ENCODE peak calls at places on chromosomes 13 and 19, in five cellular contexts. One of them, this sample, is unnamed.

GRCh38 chr13:26037302-26037701 is 14.5 kb downstream of the SHISA2 start:
- DNase-seq in H9: peak; percentile 85
- DNase-seq in neuronal stem cell: peak; percentile 39
- DNase-seq in IMR-90: no peak
- DNase-seq in H1: peak; percentile 69
- DNase-seq in this sample: no peak

GRCh38 chr19:47511128-47511517 is 3.7 kb downstream of the NAPA start:
- DNase-seq in H9: no peak
- DNase-seq in neuronal stem cell: no peak
- DNase-seq in IMR-90: no peak
- DNase-seq in H1: no peak
- DNase-seq in this sample: no peak

GRCh38 chr19:58181902-58182576 is 822 bp upstream of the ZNF274 start:
- DNase-seq in H9: peak; percentile 75
- DNase-seq in neuronal stem cell: no peak
- DNase-seq in IMR-90: no peak
- DNase-seq in H1: no peak
- DNase-seq in this sample: peak; percentile 35

GRCh38 chr19:13007292-13008045 is 12.2 kb downstream of the NFIX start:
- DNase-seq in H9: no peak
- DNase-seq in neuronal stem cell: no peak
- DNase-seq in IMR-90: no peak
- DNase-seq in H1: no peak
- DNase-seq in this sample: no peak

GRCh38 chr19:4577020-4577782 is 17.7 kb upstream of the SEMA6B start:
- DNase-seq in H9: peak; percentile 57
- DNase-seq in neuronal stem cell: no peak
- DNase-seq in IMR-90: no peak
- DNase-seq in H1: no peak
- DNase-seq in this sample: peak; percentile 33

GRCh38 chr19:1401138-1401888 is at the start of gene GAMT:
- DNase-seq in H9: no peak
- DNase-seq in neuronal stem cell: peak; percentile 46
- DNase-seq in IMR-90: no peak
- DNase-seq in H1: no peak
- DNase-seq in this sample: peak; percentile 36

GRCh38 chr13:52706074-52706473 is 33.5 kb downstream of the CNMD start:
- DNase-seq in H9: no peak
- DNase-seq in neuronal stem cell: no peak
- DNase-seq in IMR-90: no peak
- DNase-seq in H1: no peak
- DNase-seq in this sample: no peak

GRCh38 chr19:45769821-45770191 is 754 bp upstream of the SIX5 start:
- DNase-seq in H9: no peak
- DNase-seq in neuronal stem cell: no peak
- DNase-seq in IMR-90: peak; percentile 38
- DNase-seq in H1: no peak
- DNase-seq in this sample: peak; percentile 68

GRCh38 chr13:74741732-74742131 is 607.5 kb upstream of the KLF12 start:
- DNase-seq in H9: no peak
- DNase-seq in neuronal stem cell: no peak
- DNase-seq in IMR-90: no peak
- DNase-seq in H1: no peak
- DNase-seq in this sample: no peak

GRCh38 chr13:21150013-21150412 is 26.3 kb downstream of the SKA3 start:
- DNase-seq in H9: no peak
- DNase-seq in neuronal stem cell: no peak
- DNase-seq in IMR-90: no peak
- DNase-seq in H1: no peak
- DNase-seq in this sample: peak; percentile 31

GRCh38 chr13:103471896-103472295 is 405.7 kb upstream of the SLC10A2 start:
- DNase-seq in H9: peak; percentile 48
- DNase-seq in neuronal stem cell: no peak
- DNase-seq in IMR-90: no peak
- DNase-seq in H1: peak; percentile 5
- DNase-seq in this sample: no peak

GRCh38 chr13:44818428-44818827 is 170.8 kb downstream of the NUFIP1 start:
- DNase-seq in H9: peak; percentile 53
- DNase-seq in neuronal stem cell: peak; percentile 30
- DNase-seq in IMR-90: peak; percentile 43
- DNase-seq in H1: no peak
- DNase-seq in this sample: peak; percentile 43

GRCh38 chr19:10270616-10271394 is at the start of gene ICAM1:
- DNase-seq in H9: peak; percentile 88
- DNase-seq in neuronal stem cell: no peak
- DNase-seq in IMR-90: peak; percentile 66
- DNase-seq in H1: no peak
- DNase-seq in this sample: peak; percentile 94

GRCh38 chr13:92362717-92363116 is 863.9 kb upstream of the GPC6 start:
- DNase-seq in H9: no peak
- DNase-seq in neuronal stem cell: no peak
- DNase-seq in IMR-90: peak; percentile 7
- DNase-seq in H1: no peak
- DNase-seq in this sample: peak; percentile 19

GRCh38 chr13:73274147-73274546 is 215.3 kb downstream of the KLF5 start:
- DNase-seq in H9: no peak
- DNase-seq in neuronal stem cell: no peak
- DNase-seq in IMR-90: peak; percentile 27
- DNase-seq in H1: no peak
- DNase-seq in this sample: no peak

GRCh38 chr13:107367258-107367657 is 799.3 kb upstream of the ARGLU1 start:
- DNase-seq in H9: no peak
- DNase-seq in neuronal stem cell: no peak
- DNase-seq in IMR-90: peak; percentile 58
- DNase-seq in H1: no peak
- DNase-seq in this sample: peak; percentile 60

GRCh38 chr13:108070925-108071324 is 144.4 kb downstream of the LIG4 start:
- DNase-seq in H9: no peak
- DNase-seq in neuronal stem cell: no peak
- DNase-seq in IMR-90: no peak
- DNase-seq in H1: no peak
- DNase-seq in this sample: no peak

GRCh38 chr13:27043013-27043412 is 128.6 kb downstream of the USP12 start:
- DNase-seq in H9: no peak
- DNase-seq in neuronal stem cell: no peak
- DNase-seq in IMR-90: peak; percentile 98
- DNase-seq in H1: peak; percentile 19
- DNase-seq in this sample: peak; percentile 98

GRCh38 chr19:2043269-2043641 is 7.8 kb downstream of the MKNK2 start:
- DNase-seq in H9: no peak
- DNase-seq in neuronal stem cell: no peak
- DNase-seq in IMR-90: no peak
- DNase-seq in H1: no peak
- DNase-seq in this sample: no peak

GRCh38 chr19:47267350-47267759 is 7.3 kb upstream of the INAFM1 start:
- DNase-seq in H9: no peak
- DNase-seq in neuronal stem cell: no peak
- DNase-seq in IMR-90: no peak
- DNase-seq in H1: no peak
- DNase-seq in this sample: no peak

GRCh38 chr13:111317571-111318360 is 2.7 kb upstream of the TEX29 start:
- DNase-seq in H9: no peak
- DNase-seq in neuronal stem cell: no peak
- DNase-seq in IMR-90: no peak
- DNase-seq in H1: no peak
- DNase-seq in this sample: no peak

GRCh38 chr13:73714522-73714921 is 419.7 kb downstream of the KLF12 start:
- DNase-seq in H9: no peak
- DNase-seq in neuronal stem cell: no peak
- DNase-seq in IMR-90: no peak
- DNase-seq in H1: no peak
- DNase-seq in this sample: no peak

GRCh38 chr19:5526691-5527090 is 41.1 kb downstream of the TINCR start:
- DNase-seq in H9: no peak
- DNase-seq in neuronal stem cell: no peak
- DNase-seq in IMR-90: no peak
- DNase-seq in H1: no peak
- DNase-seq in this sample: no peak

GRCh38 chr19:21323000-21323399 is 6.2 kb downstream of the ZNF708 start:
- DNase-seq in H9: no peak
- DNase-seq in neuronal stem cell: no peak
- DNase-seq in IMR-90: no peak
- DNase-seq in H1: no peak
- DNase-seq in this sample: no peak

GRCh38 chr13:20159646-20160345 is 1.1 kb downstream of the GJA3 start:
- DNase-seq in H9: no peak
- DNase-seq in neuronal stem cell: no peak
- DNase-seq in IMR-90: peak; percentile 64
- DNase-seq in H1: no peak
- DNase-seq in this sample: no peak

GRCh38 chr19:40612831-40613668 is 11.9 kb downstream of the LTBP4 start:
- DNase-seq in H9: peak; percentile 87
- DNase-seq in neuronal stem cell: no peak
- DNase-seq in IMR-90: no peak
- DNase-seq in H1: no peak
- DNase-seq in this sample: peak; percentile 66

GRCh38 chr19:658916-659839 is 3.8 kb downstream of the RNF126 start:
- DNase-seq in H9: no peak
- DNase-seq in neuronal stem cell: no peak
- DNase-seq in IMR-90: no peak
- DNase-seq in H1: no peak
- DNase-seq in this sample: no peak

GRCh38 chr13:92804346-92804745 is 422.3 kb upstream of the GPC6 start:
- DNase-seq in H9: no peak
- DNase-seq in neuronal stem cell: no peak
- DNase-seq in IMR-90: peak; percentile 64
- DNase-seq in H1: no peak
- DNase-seq in this sample: no peak

GRCh38 chr19:45514376-45515051 is 7.2 kb downstream of the VASP start:
- DNase-seq in H9: no peak
- DNase-seq in neuronal stem cell: no peak
- DNase-seq in IMR-90: no peak
- DNase-seq in H1: no peak
- DNase-seq in this sample: no peak

GRCh38 chr13:109383683-109384082 is 402.7 kb downstream of the IRS2 start:
- DNase-seq in H9: no peak
- DNase-seq in neuronal stem cell: no peak
- DNase-seq in IMR-90: peak; percentile 79
- DNase-seq in H1: no peak
- DNase-seq in this sample: peak; percentile 76

GRCh38 chr19:41707871-41708371 is 505 bp upstream of the CEACAM5 start:
- DNase-seq in H9: no peak
- DNase-seq in neuronal stem cell: no peak
- DNase-seq in IMR-90: no peak
- DNase-seq in H1: no peak
- DNase-seq in this sample: no peak

GRCh38 chr13:94950303-94950702 is 238.0 kb upstream of the SOX21 start:
- DNase-seq in H9: no peak
- DNase-seq in neuronal stem cell: no peak
- DNase-seq in IMR-90: no peak
- DNase-seq in H1: no peak
- DNase-seq in this sample: peak; percentile 28

GRCh38 chr13:90618133-90618532 is 729.4 kb upstream of the MIR17HG start:
- DNase-seq in H9: no peak
- DNase-seq in neuronal stem cell: no peak
- DNase-seq in IMR-90: no peak
- DNase-seq in H1: no peak
- DNase-seq in this sample: no peak

GRCh38 chr13:101911752-101912151 is 459.3 kb downstream of the ITGBL1 start:
- DNase-seq in H9: no peak
- DNase-seq in neuronal stem cell: no peak
- DNase-seq in IMR-90: no peak
- DNase-seq in H1: no peak
- DNase-seq in this sample: no peak
- H2AFZ ChIP-seq in H9: no peak overlapping the region
- H2AFZ ChIP-seq in neuronal stem cell: no peak overlapping the region
- H2AFZ ChIP-seq in IMR-90: no peak overlapping the region
- H2AFZ ChIP-seq in H1: no peak overlapping the region
- H2AFZ ChIP-seq in this sample: no peak overlapping the region

GRCh38 chr13:100941811-100942361 is 267.3 kb upstream of the TMTC4 start:
- DNase-seq in H9: no peak
- DNase-seq in neuronal stem cell: no peak
- DNase-seq in IMR-90: peak; percentile 1
- DNase-seq in H1: no peak
- DNase-seq in this sample: peak; percentile 26
- H3K27me3 ChIP-seq in H9: no peaks in the 10 kb centered on the region
- H3K27me3 ChIP-seq in neuronal stem cell: no peaks in the 10 kb centered on the region
- H3K27me3 ChIP-seq in IMR-90: no peaks in the 10 kb centered on the region
- H3K27me3 ChIP-seq in H1: no peaks in the 10 kb centered on the region
- H3K27me3 ChIP-seq in this sample: peaks cover 8% of the 10 kb centered on the region

DNA sequence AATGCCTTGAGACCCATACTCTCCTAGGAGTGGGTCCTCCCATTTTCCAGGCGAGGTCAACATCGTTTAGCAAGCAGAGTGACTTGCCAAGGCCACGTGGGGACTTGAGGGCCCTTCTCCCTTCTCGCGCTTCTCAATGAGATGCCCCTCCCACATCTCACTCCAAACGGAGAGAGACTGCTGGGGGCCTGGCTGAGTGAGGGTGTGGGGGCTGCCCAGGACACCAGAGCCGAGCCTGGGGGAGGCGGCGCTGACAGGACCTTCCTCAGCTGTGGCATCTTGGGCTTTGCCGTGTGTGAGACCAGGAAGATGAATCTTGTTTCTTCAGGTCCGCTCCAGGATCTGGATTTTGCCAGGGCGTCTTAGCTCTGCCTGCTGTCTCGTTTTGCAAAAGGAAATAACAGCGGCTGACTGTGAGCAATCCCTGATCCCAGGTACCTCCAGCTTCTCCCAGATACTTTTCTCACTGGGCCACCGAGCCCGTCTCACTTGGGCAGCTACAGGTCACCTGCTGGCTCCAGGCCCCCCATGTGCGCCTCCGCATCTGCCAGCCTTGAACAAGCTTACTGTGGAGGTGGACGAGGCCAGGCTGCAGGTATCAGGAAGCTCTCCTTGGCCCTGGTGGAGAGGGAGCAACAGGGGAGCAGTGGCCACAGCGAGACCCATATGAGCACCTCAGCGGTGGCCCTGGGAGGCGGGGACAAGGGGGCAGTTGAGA is 6.0 kb downstream of the COX6B2 start:
- DNase-seq in H9: peak; percentile 69
- DNase-seq in neuronal stem cell: no peak
- DNase-seq in IMR-90: no peak
- DNase-seq in H1: no peak
- DNase-seq in this sample: no peak
- H2BK5ac ChIP-seq in H9: no peak overlapping the region
- H2BK5ac ChIP-seq in neuronal stem cell: no peak overlapping the region
- H2BK5ac ChIP-seq in IMR-90: no peak overlapping the region
- H2BK5ac ChIP-seq in H1: peak overlapping the region; percentile 92
- H2BK5ac ChIP-seq in this sample: no peak overlapping the region

DNA sequence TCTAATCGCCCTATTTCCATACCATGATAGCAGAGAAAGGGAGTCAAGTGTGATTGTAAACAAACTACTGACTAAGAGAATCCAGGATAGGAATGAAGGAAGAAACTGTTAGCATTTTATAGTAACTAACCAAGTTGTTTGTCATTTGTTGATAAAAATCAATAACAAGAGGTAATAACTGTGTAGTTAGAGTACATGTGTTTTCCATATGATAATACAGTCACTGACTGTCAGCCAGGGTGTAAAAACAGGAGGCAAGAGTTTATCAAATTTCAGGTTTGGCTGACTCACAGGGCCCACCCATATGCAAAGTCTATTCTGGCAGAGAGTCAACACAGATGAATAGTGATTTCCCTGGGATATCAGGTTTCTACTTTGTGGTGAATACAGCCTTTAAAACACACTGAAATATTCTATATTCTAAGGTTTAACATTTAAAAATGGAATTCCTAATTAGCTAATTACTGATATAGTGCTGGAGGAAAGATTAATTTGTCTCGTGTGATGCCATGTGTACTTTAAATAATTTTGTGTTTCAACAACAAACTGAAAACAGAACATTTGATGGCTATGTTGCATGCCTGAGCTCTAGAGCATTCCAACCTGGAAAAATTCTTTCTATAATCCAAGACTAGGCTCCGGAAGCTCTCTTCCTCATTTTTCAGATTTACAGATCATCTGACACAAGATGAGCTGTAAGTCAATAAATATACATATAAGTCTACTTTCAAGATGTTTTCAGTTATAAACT is 6.0 kb upstream of the FOXO1 start:
- DNase-seq in H9: no peak
- DNase-seq in neuronal stem cell: no peak
- DNase-seq in IMR-90: peak; percentile 70
- DNase-seq in H1: no peak
- DNase-seq in this sample: peak; percentile 27
- H2AFZ ChIP-seq in H9: no peak overlapping the region
- H2AFZ ChIP-seq in neuronal stem cell: peak overlapping the region; percentile 50
- H2AFZ ChIP-seq in IMR-90: no peak overlapping the region
- H2AFZ ChIP-seq in H1: no peak overlapping the region
- H2AFZ ChIP-seq in this sample: no peak overlapping the region